ENCODE peak calls at places on chromosomes 7 and 10, in nine cellular contexts. R is brain microvascular endothelial cell, X is heart left ventricle, F is heart right ventricle, O is lung, W is sigmoid colon, Q is transverse colon, H is uterus, E is MM.1S. C is an unnamed sample. For H3K36me3, the result is how much of the 10 kb centered on the place peaks cover.

GRCh38 chr7:4144801-4145470 is 537.2 kb upstream of the FOXK1 start:
- DNase-seq in R (peak), H (peak), O (peak), F (peak), Q (peak), E (no peak), X (no peak), W (peak), C (peak)

GRCh38 chr7:1922071-1922869 is 252.2 kb downstream of the ELFN1 start:
- DNase-seq in Q (no peak), F (no peak), O (no peak), H (peak), W (no peak), E (no peak), X (no peak), R (no peak), C (no peak)

GRCh38 chr10:129593953-129594352 is 126.9 kb downstream of the MGMT start:
- DNase-seq in Q (no peak), E (no peak), O (no peak), R (no peak), H (no peak), W (no peak), F (no peak), X (no peak), C (no peak)

GRCh38 chr10:45160266-45160665 is 155.1 kb downstream of the OR13A1 start:
- DNase-seq in X (no peak), Q (no peak), O (no peak), F (no peak), E (no peak), R (peak), H (no peak), W (no peak), C (no peak)

GRCh38 chr10:94403034-94403822 is 887 bp downstream of the TBC1D12 start:
- DNase-seq in H (peak), X (peak), O (peak), Q (peak), F (peak), W (peak), R (peak), E (peak), C (peak)

GRCh38 chr7:17292858-17293257 is 5.6 kb upstream of the AHR start:
- DNase-seq in E (no peak), H (no peak), F (no peak), R (no peak), W (no peak), O (no peak), Q (no peak), X (no peak), C (no peak)

GRCh38 chr10:59006511-59007306 is 169.7 kb upstream of the PHYHIPL start:
- DNase-seq in X (no peak), W (no peak), E (no peak), H (peak), R (peak), F (peak), Q (no peak), O (no peak), C (no peak)

GRCh38 chr7:22430457-22430856 is 69.5 kb downstream of the STEAP1B start:
- DNase-seq in X (no peak), Q (no peak), O (no peak), E (no peak), R (peak), W (no peak), H (no peak), F (no peak), C (no peak)

GRCh38 chr7:66871076-66871475 is 49.9 kb upstream of the TMEM248 start:
- DNase-seq in E (no peak), F (no peak), O (no peak), Q (no peak), H (no peak), X (no peak), W (no peak), R (no peak), C (no peak)

GRCh38 chr7:121696954-121697353 is 176.0 kb upstream of the PTPRZ1 start:
- DNase-seq in Q (no peak), W (no peak), R (no peak), O (no peak), H (no peak), F (no peak), X (no peak), E (no peak), C (no peak)
- H3K27ac ChIP-seq in Q (no peak), W (no peak), R (no peak), O (no peak), H (no peak), F (no peak), X (no peak), E (no peak), C (no peak)

DNA sequence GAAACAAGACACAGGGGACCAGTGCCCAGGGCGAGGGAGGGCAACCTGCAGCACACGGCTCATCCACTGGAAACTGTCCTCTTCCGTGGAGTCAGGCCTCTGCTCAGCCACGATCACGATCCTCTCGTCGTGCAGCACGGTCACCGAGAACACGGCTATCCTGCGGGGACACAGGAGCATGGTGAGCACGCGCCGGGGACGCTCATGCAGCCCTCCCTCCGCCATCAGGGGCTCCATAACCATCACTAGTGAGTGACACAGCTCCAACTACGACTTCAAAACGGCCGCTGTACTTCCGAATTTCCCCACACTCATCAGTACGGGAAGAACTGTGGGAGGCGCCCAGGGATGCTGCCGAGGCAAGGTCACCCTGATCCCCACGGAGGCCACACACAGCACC is 227.9 kb downstream of the ZMYND11 start:
- DNase-seq in Q (no peak), R (no peak), W (peak), H (no peak), X (no peak), O (no peak), E (no peak), F (no peak), C (no peak)
- H3K36me3 ChIP-seq in Q (under half), R (under half), W (under half), H (under half), X (half or more), O (under half), E (under half), F (under half), C (half or more)

DNA sequence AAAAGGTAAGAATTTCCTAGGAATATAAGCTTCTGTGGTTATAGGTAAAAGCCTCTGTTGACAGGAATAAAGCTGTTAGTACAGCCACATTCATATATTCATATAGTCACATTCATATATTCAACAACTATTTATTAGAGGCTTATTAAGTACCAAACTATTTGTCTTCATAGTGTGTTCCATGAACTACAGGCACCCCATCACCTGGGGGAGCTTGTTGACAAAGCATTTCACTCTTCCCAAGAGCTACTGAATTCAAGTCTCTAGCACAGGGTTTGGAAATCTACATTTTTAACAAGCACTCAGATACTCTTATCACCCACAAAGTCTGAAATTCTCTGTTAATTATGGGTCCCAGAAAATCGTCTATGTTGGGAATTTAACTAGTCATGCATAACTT is 110.6 kb downstream of the RNLS start:
- DNase-seq in E (no peak), Q (no peak), H (no peak), X (no peak), O (no peak), R (no peak), W (no peak), F (no peak), C (no peak)
- TF ChIP-seq CTCF in E (no peak), Q (no peak), H (no peak), X (no peak), O (no peak), R (peak), W (no peak), F (no peak), C (no peak)

DNA sequence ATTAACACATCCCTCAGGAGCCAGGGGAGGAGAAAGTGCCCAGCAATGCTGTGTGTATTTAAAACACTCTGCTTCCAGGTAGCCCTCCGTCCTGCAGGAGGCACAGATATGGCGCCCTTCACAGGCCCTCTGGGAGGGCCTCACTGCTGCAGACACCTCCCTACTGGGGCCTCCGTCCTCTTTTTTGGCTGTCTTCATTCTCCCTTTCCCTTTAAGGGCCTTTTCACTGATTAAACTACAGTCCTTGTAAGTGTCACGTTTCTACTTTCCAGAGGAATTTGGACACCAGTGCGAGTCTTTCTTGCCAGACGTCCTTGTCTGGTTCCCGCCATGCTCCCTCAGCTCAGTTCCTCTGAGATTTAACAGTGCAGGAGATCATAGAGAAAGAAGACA is 39.7 kb upstream of the MKRN1 start:
- DNase-seq in X (no peak), W (peak), E (no peak), R (no peak), H (no peak), Q (no peak), F (no peak), O (no peak), C (no peak)
- H3K27ac ChIP-seq in X (peak), W (peak), E (no peak), R (no peak), H (peak), Q (peak), F (peak), O (peak), C (peak)

DNA sequence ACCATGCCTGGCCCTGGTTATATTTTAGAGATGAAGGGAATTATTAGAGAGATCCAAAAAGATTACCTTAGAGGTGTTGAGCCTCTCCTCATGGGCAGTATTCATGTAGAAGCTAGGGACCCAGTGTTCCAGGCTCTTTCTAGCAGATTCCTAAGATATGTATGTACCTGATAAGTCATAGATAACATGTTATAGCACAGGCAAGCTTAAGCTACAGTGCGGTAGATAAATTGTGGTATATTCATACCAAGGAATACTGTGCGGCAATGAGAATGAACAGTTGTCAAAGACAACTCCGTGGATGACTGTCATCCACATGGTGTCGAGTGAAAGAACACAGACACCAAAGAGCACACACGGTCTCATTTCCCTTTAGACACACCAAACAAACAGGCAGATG is 53.1 kb downstream of the TACR2 start:
- DNase-seq in Q (no peak), X (no peak), H (no peak), W (no peak), E (no peak), F (no peak), O (no peak), R (no peak), C (no peak)
- H3K36me3 ChIP-seq in Q (under half), X (under half), H (under half), W (under half), E (under half), F (under half), O (under half), R (under half), C (under half)

DNA sequence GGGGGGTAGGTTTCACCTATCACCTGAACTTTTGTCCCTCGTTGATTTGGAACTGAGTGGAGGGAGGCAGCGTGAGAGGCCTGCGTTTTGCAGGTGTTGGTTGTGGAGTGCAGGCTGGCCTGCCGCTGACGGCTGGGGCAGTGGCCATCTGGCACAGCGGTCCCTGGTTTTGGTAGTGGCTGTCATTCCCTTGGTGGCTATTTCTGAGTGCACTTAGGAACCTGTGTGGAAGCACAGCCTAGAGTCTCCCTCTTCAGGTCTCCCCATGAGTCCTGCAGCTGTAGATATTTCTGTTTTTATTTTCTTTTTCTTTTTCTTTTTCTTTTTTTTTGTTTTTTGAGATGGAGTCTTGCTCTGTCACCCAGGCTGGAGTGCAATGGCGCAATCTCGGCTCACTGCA is 129.2 kb downstream of the CUL2 start:
- DNase-seq in H (no peak), E (no peak), Q (no peak), W (no peak), R (no peak), F (peak), O (no peak), X (peak), C (no peak)
- TF ChIP-seq CTCF in H (no peak), E (no peak), Q (no peak), W (no peak), R (peak), F (peak), O (no peak), X (peak), C (peak)

GRCh38 chr7:128074336-128074735 is 43.1 kb upstream of the LRRC4 start:
- DNase-seq in R (no peak), F (no peak), E (no peak), H (no peak), Q (no peak), X (no peak), W (no peak), O (no peak), C (no peak)
- H3K27ac ChIP-seq in R (no peak), F (no peak), E (no peak), H (no peak), Q (no peak), X (no peak), W (no peak), O (no peak), C (no peak)

C was measured in psoas muscle.